ENCODE peak calls at places on chromosomes 16 and 17, in nine cellular contexts. K is activated T-helper 9 cell treated with anti-CD3 and anti-CD28 coated beads, Interleukin-2, amount 50 U/mL, for 16 hours; E is GM13976; J is testis; U is astrocyte of the spinal cord; D is amygdala; P is Caco-2; F is T-helper 2 cell; Y is naive thymus-derived CD8-positive, alpha-beta T cell. X is an unnamed sample.

GRCh38 chr17:27218719-27219488 is 75.0 kb upstream of the WSB1 start:
- DNase-seq in K (no peak), P (no peak), E (peak), F (no peak), J (no peak), Y (no peak), U (no peak), D (no peak), X (no peak)

GRCh38 chr17:44219126-44219635 is 294 bp downstream of the UBTF start:
- DNase-seq in J (peak), U (peak), E (peak), K (peak), P (no peak), Y (peak), D (no peak), F (peak), X (peak)

GRCh38 chr16:9901-10665 is 43.3 kb downstream of the POLR3K start:
- DNase-seq in D (no peak), E (no peak), Y (peak), F (no peak), J (no peak), K (no peak), P (no peak), U (no peak), X (no peak)

GRCh38 chr16:84360170-84360569 is 8.2 kb upstream of the ATP2C2 start:
- DNase-seq in D (no peak), J (no peak), P (no peak), E (no peak), Y (peak), F (no peak), U (peak), K (no peak), X (no peak)

GRCh38 chr16:31695667-31696066 is 168.0 kb downstream of the AHSP start:
- DNase-seq in U (no peak), E (peak), D (no peak), J (no peak), P (no peak), Y (peak), F (peak), K (no peak), X (peak)

GRCh38 chr16:10098991-10099390 is 83.2 kb downstream of the GRIN2A start:
- DNase-seq in K (no peak), J (no peak), P (no peak), F (no peak), Y (no peak), U (no peak), D (no peak), E (no peak), X (no peak)

GRCh38 chr16:12876778-12877177 is 24.6 kb upstream of the SHISA9 start:
- DNase-seq in U (no peak), E (no peak), Y (no peak), K (no peak), F (no peak), J (no peak), P (no peak), D (no peak), X (no peak)

GRCh38 chr16:81995651-81996050 is 15.6 kb downstream of the SDR42E1 start:
- DNase-seq in F (no peak), J (no peak), P (no peak), K (no peak), E (no peak), Y (no peak), U (no peak), D (no peak), X (no peak)